ENCODE peak calls at places on chromosome 6, in nine cellular contexts. X, J, G, C, A, P, V, Z and Y are unnamed samples.

GRCh38 chr6:146905313-146905712 is 298.9 kb upstream of the STXBP5 start:
- DNase-seq in A (no peak), J (no peak), Z (peak; percentile 26), G (no peak), P (peak; percentile 71), C (no peak), V (peak; percentile 51), X (no peak), Y (no peak)

GRCh38 chr6:113464959-113465358 is 392.2 kb upstream of the MARCKS start:
- DNase-seq in P (no peak), Z (peak; percentile 59), C (peak; percentile 28), J (no peak), X (peak; percentile 14), A (no peak), V (peak; percentile 61), G (no peak), Y (no peak)

GRCh38 chr6:105882071-105882803 is 203.9 kb upstream of the PRDM1 start:
- DNase-seq in V (no peak), P (no peak), A (no peak), C (no peak), Z (peak; percentile 60), X (no peak), G (no peak), J (no peak), Y (no peak)

GRCh38 chr6:70210462-70210861 is 92.4 kb downstream of the COL9A1 start:
- DNase-seq in Z (peak; percentile 10), A (no peak), J (no peak), G (no peak), C (no peak), V (no peak), X (no peak), P (no peak), Y (no peak)

GRCh38 chr6:24908555-24908954 is 27.2 kb downstream of the RIPOR2 start:
- DNase-seq in J (no peak), V (no peak), G (no peak), A (no peak), C (no peak), Z (no peak), P (no peak), X (no peak), Y (no peak)

GRCh38 chr6:46103437-46103836 is 26.4 kb upstream of the ENPP4 start:
- DNase-seq in J (no peak), A (no peak), P (no peak), C (no peak), V (no peak), X (no peak), G (no peak), Z (no peak), Y (no peak)

GRCh38 chr6:110826236-110827129 is 11.2 kb upstream of the CDK19 start:
- DNase-seq in G (no peak), Z (peak; percentile 45), C (peak; percentile 7), X (no peak), A (peak; percentile 75), P (no peak), J (no peak), V (no peak), Y (no peak)

GRCh38 chr6:69090132-69090531 is 455.1 kb downstream of the ADGRB3 start:
- DNase-seq in Z (peak; percentile 38), C (peak; percentile 5), V (no peak), J (no peak), G (no peak), X (no peak), A (no peak), P (no peak), Y (no peak)

GRCh38 chr6:145148392-145149175 is 586.7 kb downstream of the EPM2A start:
- DNase-seq in V (no peak), P (peak; percentile 81), X (no peak), Z (peak; percentile 74), C (peak; percentile 70), A (peak; percentile 66), J (no peak), G (no peak), Y (no peak)

GRCh38 chr6:88705601-88706000 is 257.8 kb downstream of the RNGTT start:
- DNase-seq in Z (no peak), G (no peak), X (no peak), C (no peak), J (no peak), A (no peak), V (no peak), P (no peak), Y (no peak)

GRCh38 chr6:127475135-127475822 is 16.1 kb upstream of the KIAA0408 start:
- DNase-seq in J (no peak), Z (no peak), A (no peak), C (no peak), V (no peak), G (no peak), X (no peak), P (no peak), Y (no peak)

GRCh38 chr6:111782887-111783286 is 90.4 kb downstream of the FYN start:
- DNase-seq in Z (no peak), C (no peak), P (no peak), A (no peak), X (no peak), G (no peak), J (no peak), V (peak; percentile 12), Y (no peak)

GRCh38 chr6:54266400-54266923 is 41.8 kb upstream of the TINAG start:
- DNase-seq in X (no peak), J (no peak), A (no peak), C (no peak), G (no peak), P (no peak), Z (no peak), V (no peak), Y (no peak)

GRCh38 chr6:28206527-28207243 is 18.4 kb upstream of the ZSCAN9 start:
- DNase-seq in P (no peak), J (no peak), G (no peak), A (no peak), C (no peak), V (no peak), X (no peak), Z (no peak), Y (no peak)

GRCh38 chr6:134911532-134911931 is 38.4 kb downstream of the ALDH8A1 start:
- DNase-seq in X (no peak), Z (peak; percentile 42), J (no peak), V (no peak), A (no peak), G (no peak), C (no peak), P (no peak), Y (no peak)

GRCh38 chr6:20335872-20336271 is 65.8 kb upstream of the E2F3 start:
- DNase-seq in Z (no peak), C (no peak), A (no peak), J (no peak), V (no peak), X (no peak), G (no peak), P (no peak), Y (no peak)

GRCh38 chr6:156963712-156964700 is 186.8 kb downstream of the ARID1B start:
- DNase-seq in G (no peak), C (peak; percentile 26), V (no peak), A (no peak), X (no peak), P (peak; percentile 27), Z (peak; percentile 65), J (no peak), Y (no peak)

GRCh38 chr6:1325471-1326309 is 13.8 kb downstream of the FOXQ1 start:
- DNase-seq in G (no peak), J (no peak), Z (peak; percentile 33), A (no peak), P (no peak), X (no peak), V (no peak), C (peak; percentile 67), Y (no peak)

DNA sequence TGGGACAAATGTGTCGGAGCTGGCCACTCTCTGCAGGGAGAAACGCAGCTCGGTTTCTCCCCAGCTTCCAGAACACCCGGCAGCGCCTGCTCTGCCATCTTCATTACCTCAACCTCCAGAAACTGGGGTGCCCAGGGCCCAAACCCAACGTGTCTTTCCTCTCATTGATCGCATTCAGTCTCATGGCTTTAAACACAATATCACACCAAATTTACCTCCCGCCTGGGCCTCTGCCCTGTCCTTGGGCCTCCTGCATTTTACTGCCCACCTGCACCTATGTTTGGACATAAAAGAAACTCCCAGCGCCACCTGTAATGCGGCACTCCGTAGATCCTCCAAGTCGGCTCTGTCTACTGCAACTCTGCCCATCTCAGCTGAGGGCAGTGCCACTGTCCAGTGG is 22.2 kb downstream of the SERPINB6 start:
- DNase-seq in P (no peak), Z (no peak), J (no peak), V (no peak), C (no peak), A (no peak), X (no peak), G (no peak), Y (no peak)
- H3K36me3 ChIP-seq in P (peaks cover 35% of the 10 kb centered on the region), Z (peaks cover 45% of the 10 kb centered on the region), J (peaks cover 11% of the 10 kb centered on the region), V (peaks cover 27% of the 10 kb centered on the region), C (no peaks in the 10 kb centered on the region), A (peaks cover 41% of the 10 kb centered on the region), X (peaks cover 22% of the 10 kb centered on the region), G (no peaks in the 10 kb centered on the region), Y (peaks cover 9% of the 10 kb centered on the region)

GRCh38 chr6:116705917-116706316 is 24.9 kb downstream of the KPNA5 start:
- DNase-seq in Z (no peak), P (no peak), G (no peak), J (no peak), C (no peak), A (no peak), X (no peak), V (no peak), Y (no peak)
- H3K36me3 ChIP-seq in Z (peaks cover 54% of the 10 kb centered on the region), P (peaks cover 21% of the 10 kb centered on the region), G (no peaks in the 10 kb centered on the region), J (peaks cover 7% of the 10 kb centered on the region), C (no peaks in the 10 kb centered on the region), A (peaks cover 55% of the 10 kb centered on the region), X (peaks cover 3% of the 10 kb centered on the region), V (peaks cover 2% of the 10 kb centered on the region), Y (peaks cover 18% of the 10 kb centered on the region)

DNA sequence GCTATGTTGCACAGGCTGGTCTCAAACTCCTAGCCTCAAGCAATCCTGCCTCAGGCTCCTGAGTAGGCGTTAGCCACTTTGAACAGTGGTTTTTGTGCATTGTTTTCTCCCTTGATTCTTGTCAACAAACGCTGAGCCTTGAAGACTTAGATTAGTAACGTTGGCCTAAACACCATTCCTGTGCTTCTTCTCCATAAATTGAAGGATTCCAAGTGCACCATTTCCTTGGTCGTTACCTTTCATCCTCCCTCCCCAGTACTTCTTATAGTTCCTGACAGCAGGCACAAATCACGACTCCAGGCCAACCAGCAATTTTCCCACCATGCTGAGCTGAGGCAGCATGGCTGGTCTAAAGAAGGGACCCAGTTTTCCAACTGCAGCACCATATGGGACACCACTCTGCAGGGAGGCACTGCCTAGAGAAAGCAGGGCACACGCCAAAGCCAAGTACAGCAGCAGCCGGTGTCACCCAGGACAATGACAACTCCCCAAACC is 8.9 kb downstream of the RPS10 start:
- DNase-seq in J (no peak), A (no peak), C (no peak), P (no peak), G (no peak), Z (no peak), V (no peak), X (no peak), Y (no peak)
- H3K36me3 ChIP-seq in J (peaks cover 25% of the 10 kb centered on the region), A (peaks cover 61% of the 10 kb centered on the region), C (peaks cover 3% of the 10 kb centered on the region), P (peaks cover 60% of the 10 kb centered on the region), G (no peaks in the 10 kb centered on the region), Z (peaks cover 63% of the 10 kb centered on the region), V (peaks cover 33% of the 10 kb centered on the region), X (peaks cover 42% of the 10 kb centered on the region), Y (peaks cover 44% of the 10 kb centered on the region)

DNA sequence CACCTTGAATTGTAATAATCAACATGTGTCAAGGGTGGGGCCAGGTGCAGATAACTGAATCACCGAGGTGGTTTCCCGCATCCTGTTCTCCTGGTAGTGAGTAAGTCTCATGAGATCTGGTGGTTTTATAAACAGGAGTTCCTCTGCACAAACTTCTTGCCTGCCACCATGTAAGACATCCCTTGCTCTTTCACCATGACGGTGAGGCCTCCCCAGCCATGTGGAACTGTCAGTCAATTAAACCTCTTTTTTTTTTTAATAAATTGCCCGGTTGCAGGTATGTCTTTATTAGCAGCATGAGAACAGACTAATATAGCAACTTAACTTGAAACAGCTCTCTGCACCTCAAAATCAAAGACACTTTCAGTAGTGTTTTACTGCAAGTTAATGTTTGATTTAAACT is 121.6 kb downstream of the OGFRL1 start:
- DNase-seq in X (no peak), G (no peak), V (no peak), Z (no peak), P (no peak), C (no peak), J (no peak), A (no peak), Y (no peak)
- H3K36me3 ChIP-seq in X (no peaks in the 10 kb centered on the region), G (no peaks in the 10 kb centered on the region), V (peaks cover 6% of the 10 kb centered on the region), Z (peaks cover 24% of the 10 kb centered on the region), P (no peaks in the 10 kb centered on the region), C (no peaks in the 10 kb centered on the region), J (no peaks in the 10 kb centered on the region), A (peaks cover 8% of the 10 kb centered on the region), Y (no peaks in the 10 kb centered on the region)